ENCODE peak calls at places on chromosome 20, in seven cellular contexts. U is GM19239, I is choroid plexus epithelial cell, N is caudate nucleus, Q is A172, R is AG10803, L is NCI-H2081. A is an unnamed sample.

GRCh38 chr20:35409542-35409941 is 2.2 kb downstream of the UQCC1 start:
- DNase-seq in U (no peak), R (no peak), L (no peak), N (no peak), I (no peak), Q (no peak), A (no peak)

GRCh38 chr20:37357481-37358365 is 11.8 kb downstream of the SRC start:
- DNase-seq in Q (no peak), R (no peak), N (no peak), L (no peak), U (no peak), I (no peak), A (no peak)

GRCh38 chr20:58990651-58991445 is 9.8 kb downstream of the NELFCD start:
- DNase-seq in U (no peak), I (no peak), N (no peak), Q (no peak), L (no peak), R (no peak), A (no peak)

GRCh38 chr20:37907677-37908397 is 4.9 kb downstream of the VSTM2L start:
- DNase-seq in L (peak), R (peak), I (peak), Q (peak), U (no peak), N (no peak), A (peak)

GRCh38 chr20:37544386-37544785 is 16.7 kb upstream of the BLCAP start:
- DNase-seq in L (no peak), U (no peak), R (no peak), I (no peak), Q (no peak), N (no peak), A (no peak)

GRCh38 chr20:40435146-40435545 is 253.9 kb downstream of the MAFB start:
- DNase-seq in R (no peak), U (no peak), L (no peak), I (no peak), Q (no peak), N (no peak), A (no peak)

GRCh38 chr20:4130404-4131189 is 115.2 kb upstream of the RNF24 start:
- DNase-seq in N (no peak), U (no peak), Q (peak), L (no peak), R (peak), I (peak), A (peak)

GRCh38 chr20:4406627-4407026 is 315.1 kb upstream of the PRND start:
- DNase-seq in N (peak), I (peak), U (no peak), L (no peak), R (peak), Q (peak), A (peak)

GRCh38 chr20:13187899-13188298 is 33.2 kb upstream of the ISM1 start:
- DNase-seq in R (no peak), Q (no peak), U (no peak), L (no peak), I (no peak), N (no peak), A (no peak)

GRCh38 chr20:2140561-2140960 is 38.9 kb downstream of the STK35 start:
- DNase-seq in N (no peak), L (no peak), Q (peak), U (no peak), I (no peak), R (peak), A (no peak)

GRCh38 chr20:53434662-53435061 is 159.0 kb downstream of the ZNF217 start:
- DNase-seq in N (no peak), U (no peak), Q (no peak), I (no peak), L (no peak), R (peak), A (no peak)

GRCh38 chr20:63819224-63819917 is 11.7 kb downstream of the ZBTB46 start:
- DNase-seq in R (peak), Q (no peak), N (no peak), I (peak), U (no peak), L (no peak), A (peak)

GRCh38 chr20:2800590-2801458 is at the start of gene CPXM1:
- DNase-seq in Q (no peak), R (no peak), N (no peak), I (no peak), U (peak), L (no peak), A (peak)

GRCh38 chr20:56328861-56329260 is 29.9 kb upstream of the FAM210B start:
- DNase-seq in N (no peak), L (no peak), R (no peak), U (no peak), Q (peak), I (peak), A (peak)

GRCh38 chr20:35179292-35180212 is 7.7 kb downstream of the PROCR start:
- DNase-seq in I (no peak), N (no peak), L (no peak), U (no peak), Q (no peak), R (no peak), A (no peak)